ENCODE peak calls at places on chromosomes 16 and 17, in ten cellular contexts. P, W, B, C, T, U, M, Q, D and L are unnamed samples.

GRCh38 chr17:29559640-29560039 is 7.2 kb downstream of the ABHD15 start:
- DNase-seq in P (no peak), D (no peak), U (no peak), C (no peak), M (no peak), T (no peak), B (no peak), Q (no peak), W (no peak), L (no peak)

GRCh38 chr17:74907012-74907411 is 13.6 kb upstream of the FADS6 start:
- DNase-seq in D (no peak), P (no peak), C (no peak), W (no peak), U (no peak), T (no peak), M (no peak), Q (no peak), B (no peak), L (no peak)

GRCh38 chr16:84359326-84359725 is 9.0 kb upstream of the ATP2C2 start:
- DNase-seq in Q (no peak), B (no peak), D (no peak), P (no peak), T (no peak), U (no peak), C (no peak), M (no peak), W (no peak), L (no peak)

GRCh38 chr17:82664701-82665182 is 16.5 kb upstream of the WDR45B start:
- DNase-seq in P (no peak), T (no peak), M (no peak), D (no peak), C (no peak), B (no peak), Q (no peak), U (no peak), W (no peak), L (no peak)

GRCh38 chr16:22353188-22353919 is 21.1 kb downstream of the CDR2 start:
- DNase-seq in B (peak), T (peak), P (no peak), M (peak), U (peak), C (no peak), Q (no peak), W (peak), D (no peak), L (no peak)

GRCh38 chr16:1991588-1992474 is 2.1 kb downstream of the SYNGR3 start:
- DNase-seq in T (no peak), W (peak), D (peak), C (peak), B (peak), U (peak), P (peak), M (peak), Q (peak), L (peak)

GRCh38 chr17:12422632-12423031 is 243.1 kb upstream of the MYOCD start:
- DNase-seq in T (no peak), D (no peak), P (peak), C (peak), Q (no peak), M (peak), U (peak), B (no peak), W (no peak), L (no peak)

GRCh38 chr17:18185832-18186231 is 2.2 kb downstream of the ALKBH5 start:
- DNase-seq in W (no peak), B (no peak), Q (no peak), U (no peak), C (no peak), T (no peak), M (peak), D (no peak), P (no peak), L (peak)

GRCh38 chr16:88064889-88065746 is 113.9 kb downstream of the BANP start:
- DNase-seq in P (no peak), B (no peak), C (no peak), T (no peak), U (no peak), W (no peak), D (no peak), M (no peak), Q (no peak), L (no peak)

GRCh38 chr16:27628216-27628945 is 78.4 kb downstream of the KATNIP start:
- DNase-seq in P (no peak), C (no peak), W (no peak), U (peak), M (no peak), T (no peak), Q (no peak), D (peak), B (no peak), L (no peak)

GRCh38 chr17:3892095-3892998 is 506 bp downstream of the CAMKK1 start:
- DNase-seq in U (peak), D (peak), W (no peak), T (peak), P (peak), B (peak), C (peak), M (peak), Q (peak), L (peak)

GRCh38 chr16:15403392-15403995 is 7.9 kb downstream of the MPV17L start:
- DNase-seq in M (no peak), D (no peak), T (no peak), Q (no peak), P (no peak), C (no peak), B (no peak), W (no peak), U (no peak), L (no peak)

GRCh38 chr16:67558859-67559258 is 3.5 kb upstream of the CTCF start:
- DNase-seq in Q (no peak), P (no peak), M (no peak), W (no peak), B (no peak), D (no peak), T (no peak), U (no peak), C (peak), L (no peak)

GRCh38 chr16:81493755-81494433 is 49.3 kb downstream of the CMIP start:
- DNase-seq in P (peak), D (no peak), C (no peak), B (peak), M (peak), W (peak), T (peak), U (peak), Q (peak), L (peak)

GRCh38 chr17:41734139-41734948 is at the start of gene HAP1:
- DNase-seq in M (peak), B (peak), D (peak), Q (no peak), P (peak), C (no peak), W (no peak), U (no peak), T (no peak), L (no peak)

GRCh38 chr17:28570716-28571254 is 539 bp downstream of the PIGS start:
- DNase-seq in Q (peak), M (peak), P (peak), W (no peak), D (peak), T (peak), C (peak), B (peak), U (peak), L (peak)

GRCh38 chr16:50259334-50260205 is 6.8 kb upstream of the ADCY7 start:
- DNase-seq in U (peak), W (no peak), M (peak), Q (peak), P (no peak), D (peak), T (no peak), B (no peak), C (peak), L (no peak)

GRCh38 chr17:78629436-78629995 is 52.3 kb upstream of the DNAH17 start:
- DNase-seq in W (no peak), T (no peak), D (no peak), U (no peak), P (no peak), M (no peak), Q (no peak), C (no peak), B (no peak), L (no peak)

GRCh38 chr16:2692251-2692947 is 10.1 kb downstream of the KCTD5 start:
- DNase-seq in C (no peak), M (no peak), D (peak), T (no peak), B (no peak), Q (no peak), P (no peak), U (no peak), W (no peak), L (no peak)

GRCh38 chr16:73890524-73891500 is 405.8 kb upstream of the PSMD7 start:
- DNase-seq in T (no peak), Q (no peak), D (no peak), W (no peak), C (peak), P (no peak), U (peak), B (no peak), M (no peak), L (no peak)

GRCh38 chr17:61405686-61406542 is 6.3 kb downstream of the TBX2 start:
- DNase-seq in Q (no peak), T (no peak), P (no peak), D (no peak), B (no peak), C (peak), W (no peak), U (no peak), M (no peak), L (no peak)

GRCh38 chr17:77842906-77843249 is 115.6 kb upstream of the TNRC6C start:
- DNase-seq in C (peak), M (no peak), U (no peak), T (no peak), B (no peak), D (no peak), P (no peak), W (no peak), Q (no peak), L (no peak)

GRCh38 chr17:39674702-39675389 is 6.6 kb downstream of the PNMT start:
- DNase-seq in B (peak), U (peak), T (peak), M (peak), C (no peak), Q (peak), W (no peak), D (no peak), P (peak), L (peak)

GRCh38 chr16:11627822-11628457 is 40.3 kb upstream of the SNN start:
- DNase-seq in B (no peak), T (no peak), C (peak), D (no peak), Q (peak), P (peak), W (peak), U (no peak), M (no peak), L (peak)

GRCh38 chr16:57643166-57643813 is 14.9 kb downstream of the ADGRG1 start:
- DNase-seq in U (no peak), Q (peak), W (no peak), C (peak), T (no peak), M (no peak), P (no peak), D (peak), B (no peak), L (no peak)

GRCh38 chr17:64177346-64178010 is 47.5 kb upstream of the ERN1 start:
- DNase-seq in T (no peak), M (no peak), B (no peak), Q (no peak), U (no peak), C (no peak), D (no peak), P (no peak), W (no peak), L (no peak)

GRCh38 chr16:19542138-19542821 is 13.2 kb upstream of the VPS35L start:
- DNase-seq in U (no peak), T (peak), P (no peak), Q (no peak), M (peak), D (no peak), C (no peak), W (no peak), B (no peak), L (no peak)

GRCh38 chr17:34151081-34151480 is 104.0 kb upstream of the CCL2 start:
- DNase-seq in U (no peak), B (no peak), Q (no peak), W (no peak), D (no peak), M (no peak), C (no peak), P (no peak), T (no peak), L (no peak)

GRCh38 chr16:1140582-1140981 is 12.3 kb upstream of the CACNA1H start:
- DNase-seq in T (no peak), Q (no peak), P (no peak), W (no peak), M (no peak), C (no peak), U (no peak), B (no peak), D (no peak), L (no peak)

GRCh38 chr16:17011712-17012111 is 459.0 kb downstream of the XYLT1 start:
- DNase-seq in D (no peak), B (no peak), T (no peak), Q (no peak), C (no peak), M (no peak), P (no peak), W (no peak), U (no peak), L (no peak)

GRCh38 chr16:16163571-16163970 is 59.7 kb downstream of the ABCC6 start:
- DNase-seq in B (no peak), C (no peak), D (no peak), Q (no peak), P (no peak), U (no peak), T (no peak), W (no peak), M (no peak), L (no peak)

GRCh38 chr17:68707032-68707431 is 105.9 kb upstream of the FAM20A start:
- DNase-seq in U (no peak), M (peak), D (no peak), Q (no peak), T (no peak), B (no peak), W (no peak), C (no peak), P (no peak), L (no peak)

GRCh38 chr16:19463468-19464315 is 46.0 kb downstream of the TMC5 start:
- DNase-seq in P (no peak), W (no peak), T (no peak), Q (no peak), D (no peak), M (no peak), U (no peak), B (no peak), C (no peak), L (no peak)

GRCh38 chr17:13594762-13595697 is 6.7 kb downstream of the HS3ST3A1 start:
- DNase-seq in B (peak), M (peak), T (peak), C (peak), P (peak), W (peak), U (peak), Q (peak), D (peak), L (peak)

GRCh38 chr16:87662254-87663204 is 60.2 kb downstream of the JPH3 start:
- DNase-seq in P (no peak), T (no peak), U (no peak), M (no peak), C (no peak), W (no peak), Q (no peak), B (no peak), D (no peak), L (no peak)

GRCh38 chr17:44529864-44530263 is 26.7 kb upstream of the GPATCH8 start:
- DNase-seq in B (peak), T (no peak), D (no peak), Q (no peak), M (no peak), U (no peak), P (no peak), W (no peak), C (no peak), L (no peak)
- TF ChIP-seq POLR2A in B (no peak), T (no peak), D (no peak), Q (no peak), M (no peak), U (no peak), P (no peak), W (peak), C (no peak), L (no peak)

DNA sequence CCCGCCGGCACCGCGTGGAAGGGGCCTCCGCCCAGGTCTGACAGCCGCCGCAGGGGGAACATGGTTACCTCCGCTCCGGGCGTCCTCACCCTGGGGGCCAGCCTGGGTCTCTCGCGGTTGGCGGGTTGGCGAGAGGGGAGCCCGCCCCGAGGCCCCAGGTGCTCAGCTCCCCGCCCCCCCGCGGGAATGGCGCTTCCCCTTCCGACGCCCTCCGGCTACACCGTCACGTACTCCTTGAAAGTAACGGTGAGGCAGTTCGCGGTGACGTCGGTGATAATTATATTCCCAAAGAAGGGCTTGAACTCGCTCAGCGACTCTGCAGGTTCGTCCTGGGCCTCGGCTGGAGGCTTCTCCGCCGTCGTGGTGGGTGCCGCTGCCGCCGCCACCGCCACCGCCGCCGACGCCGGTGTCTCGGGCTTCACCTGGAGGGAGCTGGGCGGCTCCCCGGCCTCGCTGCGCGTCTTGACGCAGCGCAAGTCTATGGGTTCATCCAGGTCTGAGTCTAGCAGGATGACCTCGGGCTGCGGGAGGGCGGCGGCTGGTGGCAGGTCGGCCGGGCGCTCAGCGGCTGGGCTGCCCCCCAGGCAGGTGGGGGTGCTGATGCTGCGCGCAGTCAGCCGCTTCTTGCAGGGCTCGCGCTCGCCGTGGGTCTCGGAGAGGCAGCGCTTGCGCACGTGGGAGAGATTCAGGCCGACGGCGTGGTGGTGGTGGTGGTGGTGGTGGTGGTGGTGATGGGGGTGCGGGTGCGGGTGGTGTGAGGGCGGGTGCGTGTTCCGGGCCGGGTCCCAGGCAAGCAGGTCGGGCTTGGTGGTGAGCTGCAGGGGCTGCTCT is 5.3 kb downstream of the CBX4 start:
- DNase-seq in T (no peak), D (no peak), U (no peak), Q (no peak), P (no peak), W (no peak), C (no peak), B (no peak), M (no peak), L (no peak)
- TF ChIP-seq POLR2A in T (no peak), D (no peak), U (no peak), Q (no peak), P (no peak), W (no peak), C (no peak), B (no peak), M (no peak), L (no peak)

GRCh38 chr17:55037828-55038227 is 69.3 kb downstream of the STXBP4 start:
- DNase-seq in M (no peak), C (no peak), B (no peak), U (no peak), W (no peak), Q (no peak), D (no peak), T (no peak), P (no peak), L (no peak)
- TF ChIP-seq POLR2A in M (no peak), C (no peak), B (no peak), U (no peak), W (no peak), Q (no peak), D (no peak), T (no peak), P (no peak), L (no peak)

GRCh38 chr17:8266648-8267479 is 17.8 kb downstream of the PFAS start:
- DNase-seq in D (no peak), M (no peak), W (no peak), T (no peak), B (no peak), Q (no peak), C (no peak), U (no peak), P (no peak), L (no peak)

GRCh38 chr17:8268550-8269298 is 19.6 kb downstream of the PFAS start:
- DNase-seq in D (no peak), P (no peak), Q (no peak), W (no peak), U (no peak), T (no peak), B (no peak), C (no peak), M (no peak), L (no peak)

GRCh38 chr17:8264836-8265542 is 15.9 kb downstream of the PFAS start:
- DNase-seq in W (no peak), M (no peak), C (no peak), T (no peak), D (no peak), U (no peak), P (no peak), Q (no peak), B (no peak), L (no peak)

GRCh38 chr17:8264320-8264719 is 15.2 kb downstream of the PFAS start:
- DNase-seq in P (no peak), D (no peak), Q (no peak), B (no peak), C (no peak), U (no peak), W (no peak), M (no peak), T (no peak), L (no peak)

DNA sequence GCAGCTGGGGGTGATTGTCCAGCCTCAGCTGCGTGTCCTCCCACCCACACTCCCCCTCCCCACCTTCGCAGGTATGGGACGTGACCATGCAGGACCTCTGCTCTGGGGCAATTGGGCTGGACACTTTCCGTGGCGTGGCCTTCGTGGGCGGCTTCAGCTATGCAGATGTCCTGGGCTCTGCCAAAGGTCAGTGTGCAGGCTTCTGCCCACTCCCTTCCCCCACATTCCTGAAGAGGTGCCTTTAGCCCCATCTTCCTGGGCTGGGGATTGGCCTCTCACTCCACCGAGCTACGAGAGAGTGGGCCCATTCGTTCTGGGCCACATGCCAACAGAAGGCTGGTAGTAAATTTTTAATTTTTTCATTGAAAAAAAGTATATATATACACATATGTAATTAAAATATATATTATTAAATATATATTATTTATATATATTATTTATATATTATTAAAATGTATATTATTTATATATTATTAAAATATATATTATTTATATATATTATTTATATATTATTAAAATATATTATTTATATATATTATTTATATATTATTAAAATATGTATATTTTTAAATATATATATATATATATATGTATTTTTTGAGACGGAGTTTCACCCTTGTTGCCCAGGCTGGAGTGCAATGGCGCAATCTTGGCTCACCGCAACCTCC is 18.5 kb downstream of the PFAS start:
- DNase-seq in U (no peak), P (no peak), W (no peak), D (no peak), C (no peak), M (no peak), B (no peak), T (no peak), Q (no peak), L (no peak)
- TF ChIP-seq POLR2A in U (no peak), P (no peak), W (no peak), D (no peak), C (no peak), M (no peak), B (no peak), T (no peak), Q (no peak), L (no peak)

GRCh38 chr17:8941520-8941919 is 24.0 kb downstream of the PIK3R5 start:
- DNase-seq in B (no peak), D (no peak), Q (no peak), C (no peak), W (no peak), U (peak), P (no peak), T (no peak), M (no peak), L (no peak)
- TF ChIP-seq POLR2A in B (no peak), D (no peak), Q (no peak), C (no peak), W (no peak), U (no peak), P (no peak), T (no peak), M (no peak), L (no peak)

GRCh38 chr16:69132424-69133252 is at the start of the genes CHTF8 and UTP4:
- DNase-seq in D (peak), C (peak), B (peak), T (peak), M (peak), U (peak), Q (peak), W (peak), P (peak), L (peak)
- TF ChIP-seq POLR2A in D (peak), C (peak), B (peak), T (no peak), M (peak), U (peak), Q (peak), W (peak), P (peak), L (peak)

GRCh38 chr17:36679815-36680467 is 78.6 kb downstream of the MRM1 start:
- DNase-seq in W (no peak), U (no peak), M (no peak), P (no peak), C (no peak), D (no peak), Q (no peak), B (no peak), T (no peak), L (no peak)
- TF ChIP-seq POLR2A in W (no peak), U (no peak), M (no peak), P (no peak), C (no peak), D (no peak), Q (no peak), B (no peak), T (no peak), L (no peak)

GRCh38 chr17:76789235-76789788 is 51.4 kb downstream of the MFSD11 start:
- DNase-seq in M (no peak), C (no peak), D (no peak), W (no peak), Q (peak), B (no peak), U (no peak), P (no peak), T (no peak), L (no peak)
- TF ChIP-seq POLR2A in M (no peak), C (no peak), D (no peak), W (no peak), Q (no peak), B (no peak), U (no peak), P (no peak), T (no peak), L (no peak)